ENCODE peak calls at places on chromosomes 13 and 19, in six cellular contexts. S is uterus, Z is A549, P is upper lobe of left lung, V is HepG2, T is HCT116. U is an unnamed sample.

GRCh38 chr13:100336795-100337516 is 248.1 kb downstream of the PCCA start:
- DNase-seq in S (no peak), Z (no peak), P (no peak), V (peak; percentile 80), T (no peak), U (no peak)

GRCh38 chr13:94233401-94233800 is 246.1 kb downstream of the DCT start:
- DNase-seq in S (peak; percentile 24), Z (peak; percentile 14), P (no peak), V (no peak), T (no peak), U (no peak)

GRCh38 chr13:99307247-99307646 is at the start of gene GPR183:
- DNase-seq in S (no peak), Z (no peak), P (no peak), V (no peak), T (no peak), U (no peak)

GRCh38 chr13:39451860-39452301 is 151.1 kb downstream of the LHFPL6 start:
- DNase-seq in S (no peak), Z (no peak), P (no peak), V (no peak), T (no peak), U (no peak)

GRCh38 chr19:32543107-32543900 is 37.7 kb upstream of the PDCD5 start:
- DNase-seq in S (no peak), Z (no peak), P (no peak), V (no peak), T (no peak), U (no peak)

GRCh38 chr19:5119297-5119998 is 150.5 kb downstream of the KDM4B start:
- DNase-seq in S (no peak), Z (no peak), P (peak; percentile 73), V (no peak), T (no peak), U (no peak)

GRCh38 chr13:101453784-101454201 is 1.3 kb downstream of the ITGBL1 start:
- DNase-seq in S (no peak), Z (no peak), P (peak; percentile 86), V (no peak), T (no peak), U (peak; percentile 22)

GRCh38 chr13:35782793-35783192 is 306.3 kb upstream of the MAB21L1 start:
- DNase-seq in S (no peak), Z (no peak), P (no peak), V (no peak), T (no peak), U (no peak)

GRCh38 chr13:67844544-67844943 is 614.4 kb upstream of the PCDH9 start:
- DNase-seq in S (no peak), Z (no peak), P (no peak), V (no peak), T (no peak), U (no peak)

GRCh38 chr13:113187263-113187669 is 21.2 kb downstream of the PCID2 start:
- DNase-seq in S (peak; percentile 61), Z (peak; percentile 94), P (no peak), V (peak; percentile 83), T (peak; percentile 98), U (no peak)

GRCh38 chr19:2123682-2124387 is 27.1 kb downstream of the IZUMO4 start:
- DNase-seq in S (no peak), Z (no peak), P (peak; percentile 80), V (no peak), T (no peak), U (no peak)

GRCh38 chr13:51758691-51759090 is 45.3 kb downstream of the DHRS12 start:
- DNase-seq in S (no peak), Z (no peak), P (no peak), V (no peak), T (no peak), U (no peak)

GRCh38 chr13:59906413-59907027 is 257.2 kb downstream of the DIAPH3 start:
- DNase-seq in S (no peak), Z (no peak), P (no peak), V (peak; percentile 1), T (peak; percentile 4), U (no peak)

GRCh38 chr19:47158879-47159509 is 28.4 kb downstream of the SAE1 start:
- DNase-seq in S (no peak), Z (no peak), P (no peak), V (no peak), T (no peak), U (no peak)

GRCh38 chr19:2289714-2290435 is 7.9 kb upstream of the PEAK3 start:
- DNase-seq in S (no peak), Z (no peak), P (peak; percentile 92), V (no peak), T (no peak), U (peak; percentile 52)

GRCh38 chr13:54574791-54575190 is 1546.2 kb downstream of the OLFM4 start:
- DNase-seq in S (no peak), Z (no peak), P (no peak), V (no peak), T (no peak), U (no peak)

GRCh38 chr19:40808021-40808325 is 9.0 kb downstream of the EGLN2 start:
- DNase-seq in S (no peak), Z (no peak), P (no peak), V (no peak), T (no peak), U (no peak)

GRCh38 chr13:50352720-50353491 is 337.7 kb downstream of the KCNRG start:
- DNase-seq in S (no peak), Z (no peak), P (no peak), V (no peak), T (no peak), U (no peak)

GRCh38 chr13:99015606-99016520 is 38.0 kb upstream of the DOCK9 start:
- DNase-seq in S (no peak), Z (no peak), P (no peak), V (no peak), T (no peak), U (no peak)

GRCh38 chr19:31519216-31519615 is 170.0 kb upstream of the TSHZ3 start:
- DNase-seq in S (no peak), Z (no peak), P (no peak), V (no peak), T (no peak), U (no peak)

GRCh38 chr19:31518626-31519025 is 169.4 kb upstream of the TSHZ3 start:
- DNase-seq in S (no peak), Z (no peak), P (no peak), V (no peak), T (no peak), U (no peak)

GRCh38 chr19:31516756-31517155 is 167.5 kb upstream of the TSHZ3 start:
- DNase-seq in S (no peak), Z (no peak), P (peak; percentile 36), V (no peak), T (no peak), U (no peak)

GRCh38 chr19:31518216-31518615 is 169.0 kb upstream of the TSHZ3 start:
- DNase-seq in S (no peak), Z (no peak), P (no peak), V (no peak), T (no peak), U (no peak)

GRCh38 chr19:31517466-31518180 is 168.4 kb upstream of the TSHZ3 start:
- DNase-seq in S (no peak), Z (no peak), P (peak; percentile 63), V (no peak), T (no peak), U (no peak)
- TF ChIP-seq POLR2A in S (no peak), Z (no peak), P (no peak), V (no peak), T (no peak), U (no peak)

GRCh38 chr13:32247887-32248286 is 67.3 kb downstream of the ZAR1L start:
- DNase-seq in S (no peak), Z (no peak), P (no peak), V (no peak), T (no peak), U (no peak)
- H3K27ac ChIP-seq in S (no peak overlapping the region), Z (no peak overlapping the region), P (no peak overlapping the region), V (peak overlapping the region; percentile 46), T (no peak overlapping the region), U (no peak overlapping the region)

DNA sequence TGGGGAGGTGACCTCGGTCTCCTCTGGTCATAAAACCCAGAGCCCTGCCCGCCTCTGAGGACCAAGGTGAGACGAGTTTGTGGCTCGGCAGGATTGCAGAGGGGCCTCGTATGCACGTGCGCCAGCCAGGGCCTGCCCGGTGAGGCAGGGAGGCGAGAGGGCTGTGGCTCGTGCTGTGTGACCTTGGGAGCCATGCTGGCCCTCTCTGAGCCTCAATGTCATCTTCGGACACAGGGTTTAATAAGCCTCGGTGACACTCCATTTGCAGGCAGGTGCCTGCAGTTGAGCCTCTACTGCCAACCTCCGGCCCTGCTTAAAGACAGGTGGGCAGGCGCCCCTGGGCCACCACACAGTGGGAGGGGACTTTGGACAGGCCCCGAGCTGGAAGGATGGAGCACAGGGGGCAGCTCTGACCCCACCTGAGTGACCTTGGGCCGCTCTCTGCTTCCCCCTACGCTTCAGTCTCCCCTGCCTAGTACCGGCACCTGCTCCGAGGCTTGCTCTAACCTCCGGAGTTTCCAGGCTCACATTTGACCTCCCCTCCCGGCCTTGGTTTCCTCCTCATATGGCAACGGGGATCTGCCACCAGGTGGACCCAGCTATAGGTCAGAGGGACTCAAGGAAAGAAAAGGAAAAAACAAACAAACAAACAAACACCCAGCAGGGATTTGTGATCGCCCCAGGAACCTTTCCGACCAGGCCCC is 3.2 kb downstream of the ZBTB7A start:
- DNase-seq in S (no peak), Z (no peak), P (no peak), V (no peak), T (no peak), U (no peak)
- TF ChIP-seq POLR2A in S (no peak), Z (no peak), P (no peak), V (peak; percentile 40), T (no peak), U (no peak)

GRCh38 chr13:44465318-44465717 is 91.7 kb downstream of the SERP2 start:
- DNase-seq in S (no peak), Z (no peak), P (no peak), V (no peak), T (no peak), U (no peak)
- H3K27ac ChIP-seq in S (no peak overlapping the region), Z (no peak overlapping the region), P (no peak overlapping the region), V (no peak overlapping the region), T (no peak overlapping the region), U (no peak overlapping the region)

U was measured in right lobe of liver.